ENCODE peak calls at places on chromosomes 4 and X, in four cellular contexts. One of them, this sample, is unnamed.

GRCh38 chrX:42366181-42366580 is 411.8 kb downstream of the PPP1R2C start:
- DNase-seq in pancreas: no peak
- DNase-seq in mucosa of descending colon: no peak
- DNase-seq in tibial nerve: no peak
- DNase-seq in this sample: no peak

GRCh38 chrX:40176256-40176978 is 78.7 kb upstream of the BCOR start:
- DNase-seq in pancreas: peak
- DNase-seq in mucosa of descending colon: peak
- DNase-seq in tibial nerve: no peak
- DNase-seq in this sample: no peak

GRCh38 chrX:133384454-133384853 is 30.8 kb downstream of the GPC4 start:
- DNase-seq in pancreas: no peak
- DNase-seq in mucosa of descending colon: no peak
- DNase-seq in tibial nerve: no peak
- DNase-seq in this sample: no peak

GRCh38 chr4:7516773-7517144 is 82.0 kb upstream of the PSAPL1 start:
- DNase-seq in pancreas: no peak
- DNase-seq in mucosa of descending colon: no peak
- DNase-seq in tibial nerve: no peak
- DNase-seq in this sample: no peak

GRCh38 chrX:150770623-150771022 is 77.4 kb downstream of the MTMR1 start:
- DNase-seq in pancreas: peak
- DNase-seq in mucosa of descending colon: no peak
- DNase-seq in tibial nerve: no peak
- DNase-seq in this sample: no peak

GRCh38 chr4:23360718-23361117 is 529.1 kb downstream of the PPARGC1A start:
- DNase-seq in pancreas: no peak
- DNase-seq in mucosa of descending colon: no peak
- DNase-seq in tibial nerve: no peak
- DNase-seq in this sample: no peak

GRCh38 chr4:143399113-143399949 is 62.7 kb downstream of the GAB1 start:
- DNase-seq in pancreas: no peak
- DNase-seq in mucosa of descending colon: no peak
- DNase-seq in tibial nerve: no peak
- DNase-seq in this sample: no peak

GRCh38 chrX:120556251-120556650 is 4.5 kb downstream of the CUL4B start:
- DNase-seq in pancreas: no peak
- DNase-seq in mucosa of descending colon: no peak
- DNase-seq in tibial nerve: no peak
- DNase-seq in this sample: no peak

GRCh38 chrX:123860506-123860840 is 620 bp downstream of the XIAP start:
- DNase-seq in pancreas: no peak
- DNase-seq in mucosa of descending colon: peak
- DNase-seq in tibial nerve: no peak
- DNase-seq in this sample: no peak

GRCh38 chrX:154712781-154713391 is 38.0 kb downstream of the GAB3 start:
- DNase-seq in pancreas: no peak
- DNase-seq in mucosa of descending colon: no peak
- DNase-seq in tibial nerve: no peak
- DNase-seq in this sample: peak

GRCh38 chrX:153681175-153681574 is 6.6 kb upstream of the SLC6A8 start:
- DNase-seq in pancreas: peak
- DNase-seq in mucosa of descending colon: no peak
- DNase-seq in tibial nerve: no peak
- DNase-seq in this sample: no peak

GRCh38 chr4:163548481-163549243 is 54.2 kb downstream of the TMA16 start:
- DNase-seq in pancreas: no peak
- DNase-seq in mucosa of descending colon: peak
- DNase-seq in tibial nerve: no peak
- DNase-seq in this sample: peak

GRCh38 chrX:107894038-107894437 is 68.4 kb downstream of the MID2 start:
- DNase-seq in pancreas: no peak
- DNase-seq in mucosa of descending colon: peak
- DNase-seq in tibial nerve: no peak
- DNase-seq in this sample: peak

GRCh38 chr4:39048291-39048690 is 13.7 kb upstream of the KLHL5 start:
- DNase-seq in pancreas: no peak
- DNase-seq in mucosa of descending colon: no peak
- DNase-seq in tibial nerve: no peak
- DNase-seq in this sample: no peak

GRCh38 chrX:153626863-153627674 is 19.9 kb upstream of the DUSP9 start:
- DNase-seq in pancreas: peak
- DNase-seq in mucosa of descending colon: no peak
- DNase-seq in tibial nerve: no peak
- DNase-seq in this sample: no peak

GRCh38 chr4:8699479-8700145 is 107.0 kb downstream of the CPZ start:
- DNase-seq in pancreas: no peak
- DNase-seq in mucosa of descending colon: no peak
- DNase-seq in tibial nerve: no peak
- DNase-seq in this sample: no peak

GRCh38 chr4:153645183-153645582 is 38.9 kb upstream of the TLR2 start:
- DNase-seq in pancreas: no peak
- DNase-seq in mucosa of descending colon: no peak
- DNase-seq in tibial nerve: no peak
- DNase-seq in this sample: no peak

GRCh38 chr4:911871-912490 is 20.1 kb downstream of the GAK start:
- DNase-seq in pancreas: peak
- DNase-seq in mucosa of descending colon: no peak
- DNase-seq in tibial nerve: no peak
- DNase-seq in this sample: no peak

GRCh38 chr4:70688795-70689231 is 481 bp downstream of the UTP3 start:
- DNase-seq in pancreas: no peak
- DNase-seq in mucosa of descending colon: no peak
- DNase-seq in tibial nerve: no peak
- DNase-seq in this sample: no peak

GRCh38 chr4:143186634-143187033 is 1.9 kb downstream of the USP38 start:
- DNase-seq in pancreas: no peak
- DNase-seq in mucosa of descending colon: no peak
- DNase-seq in tibial nerve: no peak
- DNase-seq in this sample: no peak

GRCh38 chr4:160319868-160320260 is 1217.0 kb downstream of the RAPGEF2 start:
- DNase-seq in pancreas: no peak
- DNase-seq in mucosa of descending colon: no peak
- DNase-seq in tibial nerve: no peak
- DNase-seq in this sample: no peak

GRCh38 chrX:84047339-84047738 is 140.7 kb downstream of the RPS6KA6 start:
- DNase-seq in pancreas: no peak
- DNase-seq in mucosa of descending colon: no peak
- DNase-seq in tibial nerve: no peak
- DNase-seq in this sample: no peak

GRCh38 chrX:33324099-33324498 is 112.8 kb upstream of the DMD start:
- DNase-seq in pancreas: no peak
- DNase-seq in mucosa of descending colon: no peak
- DNase-seq in tibial nerve: no peak
- DNase-seq in this sample: no peak

GRCh38 chr4:163331629-163332360 is 601 bp downstream of the NPY1R start:
- DNase-seq in pancreas: peak
- DNase-seq in mucosa of descending colon: peak
- DNase-seq in tibial nerve: no peak
- DNase-seq in this sample: no peak

GRCh38 chr4:28075557-28075956 is 1214.9 kb downstream of the STIM2 start:
- DNase-seq in pancreas: no peak
- DNase-seq in mucosa of descending colon: no peak
- DNase-seq in tibial nerve: no peak
- DNase-seq in this sample: no peak

DNA sequence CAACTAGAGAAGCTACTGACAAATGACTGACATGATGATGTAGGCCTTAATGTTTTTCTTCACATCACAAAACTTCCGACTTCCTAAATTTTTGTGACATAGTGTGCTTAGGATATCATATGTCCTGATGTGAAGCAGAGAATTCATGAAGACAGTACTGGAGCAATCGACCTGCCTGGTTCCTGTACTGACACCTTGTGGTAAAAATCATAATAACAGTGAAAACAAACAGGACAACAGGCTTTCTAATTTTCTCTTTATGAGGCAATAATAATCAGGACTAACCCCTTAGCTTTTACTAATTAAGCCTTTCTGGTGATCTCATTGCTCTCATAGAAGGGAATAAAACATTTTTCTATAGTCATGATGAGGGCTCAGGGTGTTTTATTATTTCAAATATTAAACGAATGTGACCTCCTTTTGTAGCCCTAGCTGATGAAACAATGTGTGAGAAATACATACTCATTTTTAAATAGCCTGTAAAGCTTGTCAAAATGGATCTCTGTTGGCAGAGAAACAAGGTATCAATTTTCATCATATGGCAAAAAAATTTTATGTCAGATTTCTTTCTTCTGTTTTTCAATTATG is 158.4 kb downstream of the TENT5D start:
- DNase-seq in pancreas: no peak
- DNase-seq in mucosa of descending colon: no peak
- DNase-seq in tibial nerve: no peak
- DNase-seq in this sample: peak
- TF ChIP-seq CTCF in pancreas: peak
- TF ChIP-seq CTCF in mucosa of descending colon: no peak
- TF ChIP-seq CTCF in tibial nerve: peak
- TF ChIP-seq CTCF in this sample: no peak

GRCh38 chr4:6469898-6470501 is 2.4 kb downstream of the PPP2R2C start:
- DNase-seq in pancreas: no peak
- DNase-seq in mucosa of descending colon: no peak
- DNase-seq in tibial nerve: no peak
- DNase-seq in this sample: no peak
- H3K4me3 ChIP-seq in pancreas: no peak
- H3K4me3 ChIP-seq in mucosa of descending colon: no peak
- H3K4me3 ChIP-seq in tibial nerve: peak
- H3K4me3 ChIP-seq in this sample: no peak

DNA sequence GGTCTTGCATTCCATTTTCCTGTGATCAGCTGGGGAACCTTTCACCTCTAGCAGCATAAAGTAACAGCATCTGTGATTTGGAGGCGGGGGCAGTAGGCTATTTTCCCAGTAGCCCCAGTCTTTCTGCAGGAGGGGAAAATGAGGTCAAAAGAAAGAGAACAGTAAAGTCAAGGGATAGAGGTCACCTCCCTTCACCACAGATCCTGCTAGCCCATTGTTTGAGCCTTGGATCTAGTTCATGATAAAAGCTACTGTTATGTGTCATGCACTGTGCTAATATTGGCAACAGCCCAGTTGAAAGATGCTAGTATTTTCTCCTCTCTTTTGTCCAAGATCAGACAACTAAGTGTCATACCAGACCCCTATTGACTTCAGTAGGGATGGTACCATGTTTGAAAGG is 170.3 kb upstream of the FRMPD4 start:
- DNase-seq in pancreas: no peak
- DNase-seq in mucosa of descending colon: no peak
- DNase-seq in tibial nerve: no peak
- DNase-seq in this sample: no peak
- TF ChIP-seq CTCF in pancreas: no peak
- TF ChIP-seq CTCF in mucosa of descending colon: no peak
- TF ChIP-seq CTCF in tibial nerve: no peak
- TF ChIP-seq CTCF in this sample: no peak

GRCh38 chr4:2828758-2829181 is 14.9 kb upstream of the ADD1 start:
- DNase-seq in pancreas: peak
- DNase-seq in mucosa of descending colon: no peak
- DNase-seq in tibial nerve: no peak
- DNase-seq in this sample: no peak
- H3K4me3 ChIP-seq in pancreas: no peak
- H3K4me3 ChIP-seq in mucosa of descending colon: no peak
- H3K4me3 ChIP-seq in tibial nerve: no peak
- H3K4me3 ChIP-seq in this sample: no peak

GRCh38 chrX:88991583-88992132 is 244.6 kb downstream of the CPXCR1 start:
- DNase-seq in pancreas: no peak
- DNase-seq in mucosa of descending colon: no peak
- DNase-seq in tibial nerve: no peak
- DNase-seq in this sample: no peak
- TF ChIP-seq CTCF in pancreas: no peak
- TF ChIP-seq CTCF in mucosa of descending colon: no peak
- TF ChIP-seq CTCF in tibial nerve: no peak
- TF ChIP-seq CTCF in this sample: no peak

This sample was measured in HFF-Myc.